ENCODE peak calls at places on chromosome 2, in eight cellular contexts. O is SJCRH30; B is H9; W is cardiac muscle cell; E is heart right ventricle; K is pancreas; L is transverse colon; Z is CD8-positive, alpha-beta memory T cell. F is an unnamed sample. For H3K4me1, the result is how much of the 10 kb centered on the place peaks cover.

GRCh38 chr2:8677646-8678592 is 3.9 kb upstream of the ID2 start:
- DNase-seq in Z (peak), W (peak), K (peak), O (peak), B (peak), E (peak), L (peak), F (peak)

GRCh38 chr2:129906861-129907235 is 72.6 kb upstream of the RAB6C start:
- DNase-seq in O (no peak), L (no peak), K (no peak), E (no peak), B (peak), W (no peak), Z (no peak), F (no peak)

GRCh38 chr2:1538663-1539062 is 125.4 kb downstream of the TPO start:
- DNase-seq in K (no peak), W (peak), O (peak), E (no peak), Z (no peak), B (peak), L (no peak), F (no peak)

GRCh38 chr2:126244937-126245336 is 411.0 kb upstream of the GYPC start:
- DNase-seq in L (peak), B (peak), E (peak), O (peak), W (peak), K (no peak), Z (no peak), F (peak)

GRCh38 chr2:138016703-138017102 is 52.4 kb downstream of the HNMT start:
- DNase-seq in Z (no peak), K (no peak), B (no peak), E (no peak), L (no peak), W (no peak), O (no peak), F (no peak)

GRCh38 chr2:230678451-230678850 is 34.2 kb upstream of the CAB39 start:
- DNase-seq in O (no peak), K (no peak), E (no peak), L (no peak), Z (no peak), W (no peak), B (no peak), F (no peak)

GRCh38 chr2:169637620-169638019 is 53.5 kb downstream of the PPIG start:
- DNase-seq in K (no peak), O (no peak), Z (no peak), W (peak), E (no peak), L (no peak), B (no peak), F (no peak)

GRCh38 chr2:123993728-123994323 is 31.3 kb upstream of the CNTNAP5 start:
- DNase-seq in B (peak), E (no peak), L (peak), Z (no peak), W (peak), K (peak), O (peak), F (peak)

GRCh38 chr2:104844813-104845551 is 8.9 kb upstream of the POU3F3 start:
- DNase-seq in L (no peak), K (peak), Z (no peak), B (peak), E (no peak), W (no peak), O (no peak), F (no peak)

GRCh38 chr2:8856176-8856575 is 18.8 kb upstream of the KIDINS220 start:
- DNase-seq in L (no peak), Z (no peak), B (no peak), W (no peak), K (no peak), O (no peak), E (no peak), F (no peak)

GRCh38 chr2:113162173-113162572 is 11.6 kb upstream of the PSD4 start:
- DNase-seq in K (no peak), L (no peak), E (no peak), W (no peak), B (no peak), O (no peak), Z (no peak), F (no peak)

GRCh38 chr2:218886461-218886947 is 5.9 kb downstream of the WNT10A start:
- DNase-seq in L (peak), B (no peak), W (no peak), K (no peak), E (no peak), O (peak), Z (peak), F (peak)

GRCh38 chr2:457287-457686 is 169.4 kb upstream of the ALKAL2 start:
- DNase-seq in B (no peak), E (no peak), K (no peak), L (no peak), O (no peak), W (no peak), Z (peak), F (no peak)

GRCh38 chr2:169397697-169398096 is 35.4 kb upstream of the LRP2 start:
- DNase-seq in L (no peak), Z (no peak), E (no peak), B (no peak), W (peak), O (no peak), K (no peak), F (no peak)

GRCh38 chr2:67446504-67446911 is 49.4 kb downstream of the ETAA1 start:
- DNase-seq in Z (no peak), W (peak), K (no peak), B (no peak), L (no peak), O (peak), E (no peak), F (no peak)

GRCh38 chr2:236507393-236508085 is 62.1 kb upstream of the ACKR3 start:
- DNase-seq in W (peak), Z (peak), L (peak), K (peak), E (peak), O (no peak), B (peak), F (peak)

GRCh38 chr2:28101123-28101522 is 210.6 kb downstream of the BABAM2 start:
- DNase-seq in B (no peak), L (no peak), E (no peak), Z (no peak), O (no peak), K (no peak), W (no peak), F (no peak)

GRCh38 chr2:143629344-143629743 is 500.1 kb downstream of the ARHGAP15 start:
- DNase-seq in Z (no peak), O (peak), W (peak), B (no peak), K (no peak), L (no peak), E (no peak), F (no peak)

GRCh38 chr2:222703866-222704265 is 32.4 kb downstream of the MOGAT1 start:
- DNase-seq in B (no peak), O (peak), E (no peak), L (no peak), K (no peak), W (peak), Z (no peak), F (no peak)

GRCh38 chr2:182266909-182267308 is 159.9 kb downstream of the PDE1A start:
- DNase-seq in K (no peak), O (no peak), Z (no peak), W (peak), E (no peak), B (no peak), L (no peak), F (no peak)

GRCh38 chr2:231464576-231465540 is 574 bp upstream of the NCL start:
- DNase-seq in L (peak), W (peak), Z (peak), B (peak), O (peak), E (peak), K (peak), F (peak)

GRCh38 chr2:129428086-129428660 is 551.3 kb upstream of the RAB6C start:
- DNase-seq in E (no peak), W (no peak), O (no peak), L (no peak), Z (no peak), K (no peak), B (no peak), F (no peak)

GRCh38 chr2:108189316-108189715 is 50.5 kb upstream of the SULT1C3 start:
- DNase-seq in O (no peak), B (no peak), L (no peak), K (no peak), E (no peak), W (no peak), Z (no peak), F (no peak)

GRCh38 chr2:43318791-43319190 is 92.4 kb upstream of the ZFP36L2 start:
- DNase-seq in E (no peak), L (no peak), B (no peak), Z (no peak), O (peak), W (no peak), K (no peak), F (no peak)

GRCh38 chr2:122651236-122651635 is 895.8 kb downstream of the TSN start:
- DNase-seq in Z (no peak), K (no peak), B (no peak), O (no peak), W (no peak), L (no peak), E (no peak), F (no peak)

GRCh38 chr2:149648282-149649030 is 60.9 kb upstream of the MMADHC start:
- DNase-seq in E (no peak), L (no peak), Z (no peak), K (no peak), B (no peak), W (peak), O (peak), F (no peak)

GRCh38 chr2:72293620-72294019 is 146.0 kb upstream of the CYP26B1 start:
- DNase-seq in E (no peak), B (no peak), O (no peak), W (peak), K (no peak), L (no peak), Z (no peak), F (no peak)

GRCh38 chr2:4995466-4995865 is 696.7 kb upstream of the SOX11 start:
- DNase-seq in W (no peak), E (no peak), Z (no peak), L (no peak), B (peak), O (no peak), K (no peak), F (no peak)

GRCh38 chr2:86368181-86368824 is 30.9 kb upstream of the REEP1 start:
- DNase-seq in O (peak), K (peak), E (peak), Z (peak), W (peak), B (peak), L (peak), F (peak)

GRCh38 chr2:37558622-37559021 is 112.8 kb downstream of the CDC42EP3 start:
- DNase-seq in E (peak), W (no peak), B (no peak), K (no peak), Z (no peak), O (no peak), L (peak), F (peak)

GRCh38 chr2:57696016-57696415 is 350.6 kb upstream of the VRK2 start:
- DNase-seq in Z (no peak), O (peak), B (peak), E (no peak), L (no peak), W (no peak), K (no peak), F (no peak)

GRCh38 chr2:191559569-191559968 is 118.4 kb upstream of the NABP1 start:
- DNase-seq in K (no peak), B (no peak), W (no peak), O (no peak), L (no peak), E (no peak), Z (no peak), F (no peak)

GRCh38 chr2:157325786-157326185 is at the start of gene ERMN:
- DNase-seq in B (peak), L (no peak), Z (no peak), K (no peak), E (no peak), W (no peak), O (peak), F (no peak)

GRCh38 chr2:80074321-80074720 is 230.2 kb downstream of the LRRTM1 start:
- DNase-seq in K (no peak), O (no peak), E (no peak), L (no peak), W (no peak), B (no peak), Z (no peak), F (no peak)

GRCh38 chr2:118325556-118325955 is 237.3 kb downstream of the INSIG2 start:
- DNase-seq in O (no peak), B (no peak), W (no peak), E (no peak), Z (no peak), L (no peak), K (no peak), F (no peak)

GRCh38 chr2:166361351-166362153 is 14.2 kb downstream of the SCN9A start:
- DNase-seq in O (peak), Z (no peak), K (no peak), L (no peak), W (peak), E (no peak), B (no peak), F (no peak)

GRCh38 chr2:240914645-240915525 is 8.7 kb downstream of the CROCC2 start:
- DNase-seq in W (no peak), O (no peak), E (peak), Z (peak), K (peak), B (no peak), L (no peak), F (no peak)

GRCh38 chr2:148615446-148615845 is 29.1 kb upstream of the EPC2 start:
- DNase-seq in O (peak), B (peak), W (no peak), Z (no peak), K (no peak), L (no peak), E (no peak), F (no peak)

GRCh38 chr2:148614024-148614331 is 30.6 kb upstream of the EPC2 start:
- DNase-seq in L (no peak), B (peak), W (peak), K (no peak), E (no peak), O (peak), Z (no peak), F (no peak)

GRCh38 chr2:148613231-148614023 is 31.1 kb upstream of the EPC2 start:
- DNase-seq in O (peak), B (no peak), E (no peak), W (no peak), K (no peak), Z (no peak), L (no peak), F (no peak)

GRCh38 chr2:148616696-148617095 is 27.9 kb upstream of the EPC2 start:
- DNase-seq in O (no peak), B (no peak), W (no peak), E (no peak), L (no peak), Z (no peak), K (no peak), F (no peak)

GRCh38 chr2:148614332-148615049 is 30.1 kb upstream of the EPC2 start:
- DNase-seq in O (peak), K (no peak), Z (no peak), W (peak), L (peak), B (no peak), E (no peak), F (no peak)
- H3K27ac ChIP-seq in O (peak), K (peak), Z (no peak), W (peak), L (peak), B (peak), E (peak), F (no peak)

GRCh38 chr2:128311755-128312341 is 6.8 kb downstream of the HS6ST1 start:
- DNase-seq in Z (peak), B (peak), W (no peak), K (peak), E (no peak), O (no peak), L (no peak), F (no peak)

GRCh38 chr2:128310094-128310716 is 8.5 kb downstream of the HS6ST1 start:
- DNase-seq in B (peak), W (no peak), K (peak), Z (peak), E (peak), L (no peak), O (peak), F (no peak)

GRCh38 chr2:128311216-128311754 is 7.4 kb downstream of the HS6ST1 start:
- DNase-seq in W (no peak), K (peak), Z (peak), E (no peak), L (no peak), O (no peak), B (no peak), F (no peak)

GRCh38 chr2:128309341-128310093 is 9.2 kb downstream of the HS6ST1 start:
- DNase-seq in L (peak), O (peak), E (peak), Z (peak), W (no peak), B (peak), K (peak), F (peak)

DNA sequence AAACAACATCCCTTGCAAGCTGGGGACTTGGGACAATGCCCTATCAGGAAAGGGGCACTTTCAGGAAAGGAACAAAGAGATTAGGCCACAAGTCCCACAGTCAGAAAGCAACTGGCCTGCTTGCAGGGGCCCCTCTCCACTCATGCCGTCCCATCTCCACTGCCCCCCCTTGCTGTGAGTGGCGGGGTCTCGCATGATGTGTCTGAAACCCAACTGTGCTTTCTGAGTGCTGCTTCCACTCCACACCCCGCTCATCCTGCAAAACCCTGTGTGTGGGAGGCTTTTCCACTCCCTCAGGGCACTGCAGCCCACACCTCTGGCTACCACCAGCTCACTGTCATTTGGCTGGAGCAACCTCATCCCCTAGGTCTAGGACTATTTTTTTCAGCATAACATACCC is 7.9 kb downstream of the HS6ST1 start:
- DNase-seq in E (no peak), O (no peak), K (peak), B (no peak), W (no peak), L (no peak), Z (no peak), F (no peak)
- H3K4me1 ChIP-seq in E (under half), O (under half), K (under half), B (under half), W (under half), L (under half), Z (under half), F (under half)

DNA sequence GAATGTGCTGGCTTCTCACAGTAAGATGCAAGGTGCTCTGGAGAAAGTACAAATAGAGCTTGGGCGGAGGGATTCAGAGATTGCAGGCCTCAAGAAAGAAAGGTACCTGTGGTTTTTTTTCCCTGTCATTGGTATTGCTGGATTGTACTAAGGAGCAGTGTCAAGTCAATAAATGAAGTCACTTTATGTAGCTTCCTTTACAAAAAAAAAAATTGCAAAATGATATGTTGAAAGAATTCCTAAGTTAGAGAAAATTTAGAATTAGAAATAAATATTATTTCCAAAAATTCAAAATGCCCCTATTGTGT is 80.0 kb downstream of the GTF3C3 start:
- DNase-seq in E (no peak), K (no peak), W (no peak), B (no peak), Z (no peak), L (no peak), O (no peak), F (no peak)
- H3K27ac ChIP-seq in E (no peak), K (no peak), W (peak), B (no peak), Z (no peak), L (no peak), O (peak), F (no peak)

DNA sequence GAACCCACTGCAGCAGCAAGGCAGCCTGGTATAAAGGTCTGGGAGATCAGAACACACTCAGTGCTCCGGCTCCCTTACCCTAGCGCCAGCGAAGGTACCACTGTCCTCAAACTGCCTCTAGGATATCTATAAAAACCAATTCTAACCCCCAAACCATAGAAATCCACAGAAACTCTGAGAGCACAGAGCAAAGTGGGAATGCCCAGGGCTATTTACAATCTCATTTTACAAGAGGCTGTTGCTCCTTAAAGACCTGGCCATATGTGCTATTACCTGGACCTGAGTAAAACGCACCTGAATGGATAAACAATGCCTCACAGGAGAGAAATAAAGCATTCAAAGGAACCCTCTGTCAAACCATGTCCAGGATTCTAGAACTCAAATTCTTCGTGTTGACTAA is 4.3 kb downstream of the STK39 start:
- DNase-seq in W (no peak), O (no peak), E (no peak), B (no peak), K (no peak), L (no peak), Z (no peak), F (no peak)
- H3K4me1 ChIP-seq in W (under half), O (under half), E (under half), B (under half), K (under half), L (under half), Z (half or more), F (under half)

F was measured in Peyer's patch.